ENCODE peak calls at places on chromosome 22, in five cellular contexts. I is A549, S is RKO, Z is nephron progenitor cell, H is fibroblast of mammary gland. L is an unnamed sample.

GRCh38 chr22:34526681-34527080 is 539.3 kb upstream of the ISX start:
- DNase-seq in I (no peak), S (no peak), Z (no peak), H (no peak), L (no peak)

GRCh38 chr22:30371981-30372380 is 15.2 kb downstream of the CCDC157 start:
- DNase-seq in I (no peak), S (no peak), Z (no peak), H (no peak), L (no peak)

GRCh38 chr22:22986640-22987039 is 83.7 kb upstream of the GNAZ start:
- DNase-seq in I (no peak), S (no peak), Z (no peak), H (no peak), L (no peak)

GRCh38 chr22:37401401-37401859 is 25.8 kb downstream of the ELFN2 start:
- DNase-seq in I (no peak), S (no peak), Z (no peak), H (peak; percentile 56), L (peak; percentile 93)

GRCh38 chr22:46077669-46078099 is 72.6 kb upstream of the PPARA start:
- DNase-seq in I (no peak), S (peak; percentile 47), Z (no peak), H (no peak), L (no peak)

GRCh38 chr22:49264696-49265095 is 563.0 kb downstream of the BRD1 start:
- DNase-seq in I (no peak), S (no peak), Z (no peak), H (no peak), L (no peak)

GRCh38 chr22:20244744-20245576 is 23.2 kb downstream of the RTN4R start:
- DNase-seq in I (no peak), S (no peak), Z (peak; percentile 49), H (no peak), L (no peak)

GRCh38 chr22:39621826-39622225 is 51.3 kb downstream of the CACNA1I start:
- DNase-seq in I (no peak), S (no peak), Z (no peak), H (no peak), L (no peak)

GRCh38 chr22:48498526-48499331 is 1328.9 kb downstream of the BRD1 start:
- DNase-seq in I (no peak), S (no peak), Z (no peak), H (no peak), L (no peak)

GRCh38 chr22:37225481-37225880 is 13.2 kb upstream of the SSTR3 start:
- DNase-seq in I (peak; percentile 20), S (no peak), Z (no peak), H (no peak), L (peak; percentile 53)

GRCh38 chr22:39360242-39360641 is 10.5 kb downstream of the SYNGR1 start:
- DNase-seq in I (no peak), S (no peak), Z (no peak), H (no peak), L (no peak)

GRCh38 chr22:25942126-25942988 is 200.4 kb downstream of the MYO18B start:
- DNase-seq in I (no peak), S (no peak), Z (no peak), H (no peak), L (no peak)

GRCh38 chr22:36371920-36372319 is 15.8 kb downstream of the MYH9 start:
- DNase-seq in I (no peak), S (no peak), Z (no peak), H (no peak), L (no peak)

GRCh38 chr22:28882545-28882877 is 861 bp upstream of the ZNRF3 start:
- DNase-seq in I (no peak), S (peak; percentile 67), Z (no peak), H (no peak), L (peak; percentile 37)

GRCh38 chr22:45205624-45205925 is 35.1 kb downstream of the KIAA0930 start:
- DNase-seq in I (no peak), S (no peak), Z (no peak), H (no peak), L (no peak)

GRCh38 chr22:46846832-46847355 is 84.4 kb downstream of the TBC1D22A start:
- DNase-seq in I (no peak), S (no peak), Z (no peak), H (no peak), L (peak; percentile 52)

GRCh38 chr22:25114369-25115362 is 85.0 kb upstream of the CRYBB3 start:
- DNase-seq in I (peak; percentile 13), S (no peak), Z (no peak), H (no peak), L (no peak)

GRCh38 chr22:39463931-39464390 is 7.1 kb downstream of the MGAT3 start:
- DNase-seq in I (no peak), S (no peak), Z (no peak), H (no peak), L (no peak)

GRCh38 chr22:41310336-41310735 is 9.0 kb downstream of the ZC3H7B start:
- DNase-seq in I (no peak), S (no peak), Z (no peak), H (no peak), L (no peak)

GRCh38 chr22:39534591-39535301 is 2.2 kb upstream of the RPS19BP1 start:
- DNase-seq in I (peak; percentile 62), S (peak; percentile 75), Z (peak; percentile 99), H (peak; percentile 49), L (peak; percentile 69)

GRCh38 chr22:43925433-43926348 is 2.1 kb downstream of the PNPLA3 start:
- DNase-seq in I (no peak), S (no peak), Z (peak; percentile 29), H (no peak), L (no peak)